ENCODE peak calls at places on chromosomes 12 and 14, in seven cellular contexts. R is neural progenitor cell; I is A549; S is activated B cell treated with CpG ODN at 0.5 μM for 24 hours; V is CD8-positive, alpha-beta T cell; D is endodermal cell; A is OCI-LY7. B is an unnamed sample.

GRCh38 chr12:14281539-14281938 is 83.9 kb upstream of the ATF7IP start:
- DNase-seq in V (no peak), R (no peak), S (no peak), I (no peak), A (no peak), D (no peak), B (no peak)

GRCh38 chr14:102629700-102630365 is 37.4 kb downstream of the RCOR1 start:
- DNase-seq in R (peak), V (no peak), S (no peak), I (no peak), A (no peak), D (peak), B (no peak)

GRCh38 chr14:105862581-105863239 is 336.3 kb downstream of the TMEM121 start:
- DNase-seq in D (peak), I (no peak), A (peak), V (peak), S (no peak), R (no peak), B (peak)

GRCh38 chr12:76890407-76891143 is 11.8 kb upstream of the CSRP2 start:
- DNase-seq in A (no peak), D (no peak), S (no peak), R (no peak), V (peak), I (no peak), B (no peak)

GRCh38 chr14:102524026-102524450 is 14.5 kb upstream of the ANKRD9 start:
- DNase-seq in A (no peak), V (no peak), I (no peak), S (no peak), D (no peak), R (no peak), B (no peak)

GRCh38 chr14:24127673-24128072 is 2.8 kb upstream of the FITM1 start:
- DNase-seq in A (no peak), D (no peak), I (no peak), R (no peak), S (no peak), V (no peak), B (no peak)

GRCh38 chr12:121652767-121653497 is 16.5 kb downstream of the MORN3 start:
- DNase-seq in D (no peak), R (no peak), V (no peak), I (no peak), A (no peak), S (no peak), B (no peak)

GRCh38 chr14:54364555-54365415 is 32.0 kb upstream of the CDKN3 start:
- DNase-seq in I (no peak), V (no peak), D (no peak), S (no peak), R (no peak), A (no peak), B (no peak)

GRCh38 chr12:18898469-18898868 is 160.6 kb downstream of the CAPZA3 start:
- DNase-seq in S (no peak), A (no peak), V (no peak), R (no peak), D (no peak), I (no peak), B (no peak)

GRCh38 chr12:20883288-20883687 is 72.8 kb downstream of the SLCO1B3 start:
- DNase-seq in V (no peak), D (no peak), S (no peak), A (no peak), I (peak), R (no peak), B (no peak)

GRCh38 chr12:121792607-121793500 is 634 bp downstream of the RHOF start:
- DNase-seq in I (no peak), A (peak), V (peak), D (peak), R (no peak), S (peak), B (peak)

GRCh38 chr14:104296388-104297312 is 158.3 kb downstream of the KIF26A start:
- DNase-seq in I (no peak), A (no peak), V (no peak), S (no peak), R (no peak), D (peak), B (no peak)

GRCh38 chr14:59055439-59056045 is 132.9 kb upstream of the DAAM1 start:
- DNase-seq in V (no peak), D (peak), A (peak), I (peak), R (peak), S (no peak), B (no peak)

GRCh38 chr14:72291908-72292688 is 359.9 kb downstream of the RGS6 start:
- DNase-seq in S (no peak), R (peak), A (peak), I (peak), D (peak), V (no peak), B (peak)

GRCh38 chr12:80936642-80937390 is 918 bp downstream of the LIN7A start:
- DNase-seq in A (no peak), V (no peak), R (peak), S (no peak), D (peak), I (peak), B (peak)

GRCh38 chr12:105220929-105221290 is 15.1 kb downstream of the APPL2 start:
- DNase-seq in V (no peak), R (no peak), S (no peak), I (no peak), A (no peak), D (no peak), B (no peak)

DNA sequence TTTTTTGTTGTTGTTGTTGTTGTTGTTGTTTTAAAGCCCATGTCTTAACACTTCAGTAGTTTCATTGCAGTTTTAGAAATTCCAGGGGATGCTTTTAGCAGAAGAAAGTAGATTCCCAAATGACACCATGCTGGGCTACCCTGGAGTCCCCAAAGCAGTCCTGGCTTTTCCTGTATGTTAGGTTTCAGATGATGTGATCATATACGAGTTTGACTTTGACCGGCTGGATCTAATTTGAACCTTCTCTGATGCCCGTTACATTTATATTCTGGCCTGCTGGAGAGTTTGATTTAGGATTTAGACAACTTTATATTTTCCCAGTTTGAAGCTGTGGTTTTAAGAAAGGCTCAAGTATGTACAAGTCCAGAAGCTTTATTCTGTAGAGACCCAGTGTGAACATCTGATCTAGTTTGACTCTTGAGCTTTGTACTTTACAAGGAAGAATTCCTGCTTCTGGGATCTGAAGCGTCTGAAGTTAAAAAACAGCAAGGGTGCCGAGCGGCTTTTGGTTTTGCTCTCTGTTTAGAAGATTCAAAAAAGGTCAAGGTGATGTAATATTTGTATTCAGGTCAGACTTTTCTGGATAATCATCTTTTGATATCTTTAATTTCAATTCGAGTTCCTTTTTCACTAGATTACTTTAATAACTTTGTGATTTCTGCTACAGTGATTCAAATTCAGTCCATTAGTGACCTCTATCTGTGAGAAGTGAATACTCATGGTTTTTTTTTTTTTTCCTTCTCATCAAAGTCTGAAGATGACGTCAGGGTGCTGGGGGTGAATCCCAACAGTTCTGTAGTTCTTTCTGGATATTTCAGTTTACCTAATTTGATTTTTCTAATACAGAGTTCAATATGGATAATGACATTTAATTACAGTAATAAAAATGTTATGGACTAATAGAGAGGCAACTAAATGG is 6.2 kb downstream of the FLRT2 start:
- DNase-seq in I (peak), R (peak), A (no peak), D (peak), S (no peak), V (no peak), B (no peak)
- TF ChIP-seq CTCF in I (peak), R (peak), A (peak), D (peak), S (no peak), V (no peak), B (no peak)

DNA sequence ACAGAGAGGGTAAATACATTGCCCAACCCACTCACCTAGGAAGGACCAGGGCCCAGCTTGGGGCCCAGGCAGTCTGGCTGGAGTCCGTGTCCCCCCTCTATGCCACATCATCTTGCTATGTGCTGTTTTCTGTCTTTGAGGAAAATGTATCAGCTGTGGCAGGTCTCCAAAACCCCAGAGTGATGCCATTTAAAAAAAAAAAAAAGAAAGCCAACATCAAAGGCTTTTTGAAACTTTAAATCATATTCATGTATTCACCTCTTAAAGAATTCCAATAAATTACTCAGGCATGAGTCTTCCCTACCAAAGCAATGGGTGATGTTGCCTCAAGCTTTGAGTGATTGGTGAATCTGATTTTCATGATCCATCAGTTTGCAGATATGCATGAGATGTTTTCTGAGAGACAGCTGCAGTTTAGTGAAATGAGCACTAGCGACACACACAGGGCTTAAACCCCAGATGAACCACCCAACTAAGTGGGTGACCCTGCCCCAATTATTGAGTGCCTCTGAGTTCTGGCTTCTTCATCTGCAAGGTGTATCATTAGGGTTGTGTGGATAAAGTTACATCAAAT is 6.1 kb downstream of the KRT81 start:
- DNase-seq in R (no peak), A (no peak), I (peak), S (no peak), D (peak), V (no peak), B (no peak)
- TF ChIP-seq CTCF in R (no peak), A (no peak), I (no peak), S (no peak), D (no peak), V (no peak), B (no peak)

DNA sequence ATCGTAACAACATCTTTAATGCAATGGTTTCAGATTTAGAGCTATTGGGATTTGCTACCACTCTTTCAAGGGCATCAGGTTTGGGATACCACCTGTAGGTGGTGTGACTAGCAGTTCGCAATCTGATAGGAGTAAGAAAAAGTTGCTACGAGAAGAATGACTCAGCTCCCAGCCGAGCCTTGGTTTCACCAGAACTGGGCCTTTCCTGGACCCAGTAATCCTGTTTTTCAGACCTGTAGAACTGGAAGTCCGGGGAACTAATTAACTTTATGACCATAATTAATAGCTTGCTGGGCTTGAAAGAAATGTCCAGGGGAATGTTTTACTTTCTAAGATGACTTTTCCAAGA is 770 bp downstream of the ABHD4 start:
- DNase-seq in A (peak), R (peak), I (peak), V (peak), D (peak), S (no peak), B (no peak)
- TF ChIP-seq CTCF in A (peak), R (peak), I (peak), V (no peak), D (peak), S (no peak), B (peak)

GRCh38 chr12:2877047-2877958 is at the start of the genes FOXM1 and RHNO1:
- DNase-seq in V (peak), R (peak), S (peak), D (peak), A (peak), I (peak), B (peak)
- TF ChIP-seq CTCF in V (no peak), R (peak), S (no peak), D (peak), A (no peak), I (no peak), B (no peak)

GRCh38 chr12:103771466-103771865 is 69.6 kb downstream of the NT5DC3 start:
- DNase-seq in V (no peak), S (no peak), A (no peak), R (peak), I (peak), D (peak), B (no peak)
- TF ChIP-seq CTCF in V (no peak), S (no peak), A (peak), R (peak), I (peak), D (peak), B (peak)

GRCh38 chr12:45986646-45987338 is 3.6 kb downstream of the SCAF11 start:
- DNase-seq in R (no peak), D (peak), V (no peak), A (peak), I (no peak), S (no peak), B (no peak)

GRCh38 chr12:45988259-45988658 is 2.1 kb downstream of the SCAF11 start:
- DNase-seq in I (no peak), A (peak), S (no peak), R (no peak), D (no peak), V (no peak), B (no peak)

GRCh38 chr12:45989857-45990467 is 412 bp downstream of the SCAF11 start:
- DNase-seq in R (peak), D (peak), I (peak), A (no peak), V (peak), S (peak), B (peak)

GRCh38 chr12:45989277-45989856 is 1.0 kb downstream of the SCAF11 start:
- DNase-seq in V (no peak), R (no peak), S (no peak), I (no peak), A (peak), D (no peak), B (no peak)

DNA sequence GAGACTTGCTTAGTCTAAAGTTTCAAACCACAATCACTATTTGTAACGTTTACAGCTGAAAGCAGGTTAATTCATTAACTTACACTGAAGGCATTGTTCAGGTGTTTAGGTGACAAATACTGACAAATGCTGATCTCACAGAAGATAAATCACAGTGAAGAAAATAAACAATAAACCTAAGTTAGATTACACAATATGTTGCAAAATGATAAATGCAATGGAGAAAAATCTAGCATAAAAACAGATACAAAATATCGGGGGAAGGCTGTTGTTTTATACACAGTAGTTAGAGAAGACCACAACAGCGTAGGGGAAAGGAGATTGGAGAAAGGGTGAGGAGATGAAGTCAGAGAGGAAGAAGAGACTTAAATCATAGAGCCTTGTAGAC is 3.0 kb downstream of the SCAF11 start:
- DNase-seq in I (no peak), S (no peak), R (no peak), D (no peak), A (no peak), V (no peak), B (no peak)
- TF ChIP-seq CTCF in I (no peak), S (no peak), R (no peak), D (no peak), A (no peak), V (no peak), B (no peak)

DNA sequence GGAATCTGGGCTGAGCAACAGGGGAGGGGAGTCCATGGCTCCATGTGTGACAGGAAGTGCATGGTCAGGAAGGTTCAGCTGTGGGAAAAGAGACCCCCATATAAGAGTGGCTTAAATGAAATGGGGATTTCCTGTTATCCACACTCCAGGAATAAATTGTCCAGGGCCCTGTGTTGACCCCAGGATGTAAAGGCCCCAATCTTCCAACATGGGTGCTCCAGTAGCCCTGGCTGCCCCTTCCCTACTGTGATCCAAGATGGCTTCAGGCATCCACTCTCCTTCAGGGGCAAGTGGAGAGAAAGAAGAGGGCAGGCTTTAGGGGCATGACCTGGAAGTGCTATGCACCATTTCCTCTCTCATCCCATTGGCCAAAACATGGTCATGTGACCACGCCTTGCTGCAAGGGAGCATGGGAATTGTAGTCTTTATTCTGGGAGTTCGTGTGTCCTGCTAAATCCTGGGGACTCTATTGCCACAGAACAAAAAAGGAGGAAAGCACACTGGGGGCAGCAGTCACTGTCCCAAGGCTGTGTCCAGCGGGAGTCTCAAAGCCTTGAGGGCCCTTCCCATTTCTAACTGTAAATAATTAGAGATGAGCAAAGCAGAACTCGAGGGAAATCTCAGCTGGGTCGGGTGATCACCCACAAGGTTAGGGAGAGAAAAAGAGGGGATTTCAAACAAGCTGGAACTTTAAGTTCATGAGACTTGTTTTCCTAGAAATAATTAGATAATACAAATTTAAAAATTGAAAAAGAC is 289.2 kb downstream of the ADGRD1 start:
- DNase-seq in I (peak), V (no peak), R (peak), A (peak), D (peak), S (no peak), B (no peak)
- TF ChIP-seq CTCF in I (no peak), V (no peak), R (no peak), A (no peak), D (no peak), S (no peak), B (no peak)

B was measured in GM06990.